ENCODE peak calls at places on chromosomes 5 and 9, in eight cellular contexts. One of them, this sample, is unnamed.

GRCh38 chr9:3597792-3598191 is 72.0 kb upstream of the RFX3 start:
- DNase-seq in ELR: no peak
- DNase-seq in RCC 7860: no peak
- DNase-seq in LoVo: no peak
- DNase-seq in NCI-H2029 treated with DMSO at 0.1 percent for 48 hours: no peak
- DNase-seq in AG09319: no peak
- DNase-seq in dorsolateral prefrontal cortex: no peak
- DNase-seq in RKO: no peak
- DNase-seq in this sample: no peak

GRCh38 chr9:133597316-133597957 is 11.8 kb downstream of the FAM163B start:
- DNase-seq in LoVo: no peak
- DNase-seq in RKO: peak
- DNase-seq in ELR: no peak
- DNase-seq in NCI-H2029 treated with DMSO at 0.1 percent for 48 hours: no peak
- DNase-seq in dorsolateral prefrontal cortex: no peak
- DNase-seq in AG09319: no peak
- DNase-seq in RCC 7860: no peak
- DNase-seq in this sample: no peak

GRCh38 chr5:166032601-166033000 is 2258.8 kb upstream of the WWC1 start:
- DNase-seq in RKO: no peak
- DNase-seq in dorsolateral prefrontal cortex: no peak
- DNase-seq in NCI-H2029 treated with DMSO at 0.1 percent for 48 hours: no peak
- DNase-seq in AG09319: no peak
- DNase-seq in ELR: no peak
- DNase-seq in RCC 7860: no peak
- DNase-seq in LoVo: no peak
- DNase-seq in this sample: no peak

GRCh38 chr9:137959641-137960411 is 82.2 kb downstream of the CACNA1B start:
- DNase-seq in RCC 7860: peak
- DNase-seq in LoVo: no peak
- DNase-seq in ELR: no peak
- DNase-seq in NCI-H2029 treated with DMSO at 0.1 percent for 48 hours: no peak
- DNase-seq in AG09319: no peak
- DNase-seq in RKO: no peak
- DNase-seq in dorsolateral prefrontal cortex: no peak
- DNase-seq in this sample: no peak

GRCh38 chr5:111498346-111498745 is 14.0 kb downstream of the STARD4 start:
- DNase-seq in NCI-H2029 treated with DMSO at 0.1 percent for 48 hours: no peak
- DNase-seq in dorsolateral prefrontal cortex: no peak
- DNase-seq in RKO: no peak
- DNase-seq in RCC 7860: no peak
- DNase-seq in ELR: no peak
- DNase-seq in LoVo: no peak
- DNase-seq in AG09319: no peak
- DNase-seq in this sample: no peak

GRCh38 chr5:89120719-89121118 is 237.7 kb upstream of the MEF2C start:
- DNase-seq in ELR: no peak
- DNase-seq in NCI-H2029 treated with DMSO at 0.1 percent for 48 hours: no peak
- DNase-seq in dorsolateral prefrontal cortex: peak
- DNase-seq in LoVo: no peak
- DNase-seq in RCC 7860: no peak
- DNase-seq in RKO: no peak
- DNase-seq in AG09319: no peak
- DNase-seq in this sample: peak

GRCh38 chr9:116181853-116182610 is 28.4 kb downstream of the PAPPA start:
- DNase-seq in RKO: no peak
- DNase-seq in ELR: peak
- DNase-seq in dorsolateral prefrontal cortex: no peak
- DNase-seq in RCC 7860: no peak
- DNase-seq in LoVo: no peak
- DNase-seq in NCI-H2029 treated with DMSO at 0.1 percent for 48 hours: no peak
- DNase-seq in AG09319: no peak
- DNase-seq in this sample: no peak

GRCh38 chr5:133930061-133930823 is 38.2 kb downstream of the C5orf15 start:
- DNase-seq in AG09319: no peak
- DNase-seq in ELR: no peak
- DNase-seq in LoVo: no peak
- DNase-seq in dorsolateral prefrontal cortex: peak
- DNase-seq in RKO: no peak
- DNase-seq in NCI-H2029 treated with DMSO at 0.1 percent for 48 hours: no peak
- DNase-seq in RCC 7860: no peak
- DNase-seq in this sample: no peak

GRCh38 chr5:113147088-113147487 is 170.5 kb downstream of the DCP2 start:
- DNase-seq in RCC 7860: peak
- DNase-seq in dorsolateral prefrontal cortex: no peak
- DNase-seq in RKO: no peak
- DNase-seq in ELR: peak
- DNase-seq in LoVo: no peak
- DNase-seq in AG09319: peak
- DNase-seq in NCI-H2029 treated with DMSO at 0.1 percent for 48 hours: no peak
- DNase-seq in this sample: no peak

GRCh38 chr5:40675396-40676133 is 4.2 kb upstream of the PTGER4 start:
- DNase-seq in LoVo: no peak
- DNase-seq in RKO: no peak
- DNase-seq in NCI-H2029 treated with DMSO at 0.1 percent for 48 hours: no peak
- DNase-seq in RCC 7860: no peak
- DNase-seq in ELR: peak
- DNase-seq in AG09319: no peak
- DNase-seq in dorsolateral prefrontal cortex: no peak
- DNase-seq in this sample: no peak

GRCh38 chr9:20312732-20313131 is 309.6 kb downstream of the MLLT3 start:
- DNase-seq in dorsolateral prefrontal cortex: no peak
- DNase-seq in AG09319: no peak
- DNase-seq in RKO: peak
- DNase-seq in RCC 7860: no peak
- DNase-seq in LoVo: peak
- DNase-seq in ELR: peak
- DNase-seq in NCI-H2029 treated with DMSO at 0.1 percent for 48 hours: no peak
- DNase-seq in this sample: no peak

GRCh38 chr5:13664377-13664776 is 280.1 kb downstream of the DNAH5 start:
- DNase-seq in dorsolateral prefrontal cortex: no peak
- DNase-seq in ELR: peak
- DNase-seq in RKO: peak
- DNase-seq in RCC 7860: peak
- DNase-seq in LoVo: no peak
- DNase-seq in NCI-H2029 treated with DMSO at 0.1 percent for 48 hours: no peak
- DNase-seq in AG09319: peak
- DNase-seq in this sample: no peak